ENCODE peak calls at places on chromosomes 1 and 21, in five cellular contexts. F is dorsolateral prefrontal cortex, K is adrenal gland, J is HFFc6, U is glutamatergic neuron. W is an unnamed sample.

GRCh38 chr1:156664046-156664948 is 12.9 kb downstream of the NES start:
- DNase-seq in F (no peak), K (no peak), J (peak), U (peak), W (peak)

GRCh38 chr21:38323721-38324591 is 67.2 kb downstream of the KCNJ15 start:
- DNase-seq in F (no peak), K (no peak), J (peak), U (no peak), W (peak)

GRCh38 chr1:243325305-243325890 is 69.6 kb downstream of the SDCCAG8 start:
- DNase-seq in F (no peak), K (peak), J (peak), U (no peak), W (peak)

GRCh38 chr1:1250828-1251284 is 4.3 kb upstream of the C1QTNF12 start:
- DNase-seq in F (no peak), K (no peak), J (no peak), U (no peak), W (no peak)

GRCh38 chr1:40919475-40920011 is 57.4 kb upstream of the CITED4 start:
- DNase-seq in F (peak), K (no peak), J (no peak), U (no peak), W (no peak)

GRCh38 chr21:28910280-28910887 is 82.3 kb downstream of the LTN1 start:
- DNase-seq in F (no peak), K (no peak), J (no peak), U (no peak), W (no peak)

GRCh38 chr1:152309955-152310354 is 15.1 kb downstream of the FLG start:
- DNase-seq in F (no peak), K (no peak), J (no peak), U (no peak), W (no peak)

GRCh38 chr21:46001821-46002681 is 20.5 kb downstream of the COL6A1 start:
- DNase-seq in F (no peak), K (peak), J (no peak), U (peak), W (peak)

GRCh38 chr1:91742848-91743292 is 143.1 kb downstream of the TGFBR3 start:
- DNase-seq in F (no peak), K (peak), J (no peak), U (no peak), W (no peak)

GRCh38 chr1:46527474-46528296 is 23.8 kb downstream of the KNCN start:
- DNase-seq in F (peak), K (peak), J (peak), U (peak), W (peak)

GRCh38 chr1:46529031-46529630 is 22.3 kb downstream of the KNCN start:
- DNase-seq in F (no peak), K (no peak), J (no peak), U (no peak), W (no peak)

GRCh38 chr1:46530311-46530710 is 21.1 kb downstream of the KNCN start:
- DNase-seq in F (no peak), K (no peak), J (no peak), U (no peak), W (no peak)

GRCh38 chr1:46526689-46527291 is 24.7 kb downstream of the KNCN start:
- DNase-seq in F (no peak), K (no peak), J (no peak), U (no peak), W (peak)

DNA sequence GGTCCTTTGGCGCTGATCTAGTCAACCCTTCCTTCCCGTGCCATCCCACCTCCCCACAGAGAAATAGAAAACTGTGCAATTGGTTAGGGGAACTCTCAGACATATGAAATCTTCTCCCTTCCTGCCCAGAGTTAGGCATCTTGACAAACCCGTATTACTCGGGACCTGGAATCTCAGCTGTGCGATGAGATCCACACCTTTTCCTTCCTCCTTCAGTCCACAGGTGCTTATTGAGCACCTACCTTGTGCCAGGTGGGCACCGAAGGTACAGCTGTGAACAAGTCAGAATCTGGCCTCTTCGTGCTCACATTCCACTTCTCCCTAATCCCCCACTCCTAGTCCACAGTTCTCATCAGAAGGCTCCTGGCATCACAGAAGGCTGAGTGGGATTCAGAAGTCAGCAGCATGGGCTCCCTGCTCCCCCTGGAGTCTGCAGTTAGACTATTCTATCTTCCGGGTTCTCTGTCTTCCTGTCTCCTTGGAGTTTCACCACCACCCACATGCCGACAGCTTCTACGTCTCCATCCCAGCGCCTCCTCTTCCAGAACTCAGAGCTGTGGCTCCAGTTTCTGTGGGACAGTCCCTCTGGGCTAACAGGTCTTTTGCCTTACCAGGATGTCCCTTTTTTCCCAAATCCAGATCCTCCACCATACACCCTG is 23.0 kb downstream of the KNCN start:
- DNase-seq in F (peak), K (no peak), J (no peak), U (no peak), W (no peak)
- TF ChIP-seq CTCF in F (peak), K (peak), J (peak), U (no peak), W (no peak)

GRCh38 chr1:7026188-7026587 is 240.9 kb downstream of the CAMTA1 start:
- DNase-seq in F (no peak), K (no peak), J (no peak), U (no peak), W (no peak)
- TF ChIP-seq CTCF in F (no peak), K (no peak), J (no peak), U (no peak), W (no peak)

GRCh38 chr1:151189638-151190445 is at the start of gene VPS72:
- DNase-seq in F (peak), K (peak), J (peak), U (peak), W (peak)
- TF ChIP-seq CTCF in F (peak), K (peak), J (peak), U (no peak), W (no peak)

GRCh38 chr1:20100632-20101355 is 18.5 kb downstream of the PLA2G2D start:
- DNase-seq in F (peak), K (peak), J (peak), U (peak), W (peak)
- TF ChIP-seq CTCF in F (peak), K (peak), J (peak), U (peak), W (peak)

DNA sequence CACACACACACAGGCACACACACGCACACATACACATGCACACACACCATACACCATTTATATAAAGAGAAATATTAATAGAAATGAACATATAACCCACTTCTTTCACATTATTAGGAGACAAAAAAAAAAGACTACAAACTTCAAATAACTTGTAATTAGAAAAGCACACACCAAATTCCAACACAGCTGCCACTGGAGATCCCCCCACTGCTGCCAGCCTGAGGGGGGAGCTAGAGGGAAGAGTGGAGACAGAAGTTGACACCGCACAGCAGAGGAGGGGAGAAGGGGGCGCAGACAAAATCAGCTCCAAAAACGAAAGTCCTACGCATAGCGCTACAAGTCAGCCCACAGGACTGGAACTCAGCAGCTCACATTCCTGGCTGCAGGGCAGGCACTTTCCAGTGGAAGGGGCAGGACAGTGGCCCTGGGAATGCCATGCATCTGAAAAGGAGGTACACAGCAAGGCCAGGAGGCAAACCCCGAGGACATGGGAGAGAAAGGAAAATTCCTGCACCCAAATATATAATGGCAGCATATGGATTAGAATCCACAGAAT is 36.5 kb downstream of the LGALS8 start:
- DNase-seq in F (no peak), K (no peak), J (no peak), U (no peak), W (no peak)
- TF ChIP-seq CTCF in F (no peak), K (no peak), J (no peak), U (no peak), W (no peak)

DNA sequence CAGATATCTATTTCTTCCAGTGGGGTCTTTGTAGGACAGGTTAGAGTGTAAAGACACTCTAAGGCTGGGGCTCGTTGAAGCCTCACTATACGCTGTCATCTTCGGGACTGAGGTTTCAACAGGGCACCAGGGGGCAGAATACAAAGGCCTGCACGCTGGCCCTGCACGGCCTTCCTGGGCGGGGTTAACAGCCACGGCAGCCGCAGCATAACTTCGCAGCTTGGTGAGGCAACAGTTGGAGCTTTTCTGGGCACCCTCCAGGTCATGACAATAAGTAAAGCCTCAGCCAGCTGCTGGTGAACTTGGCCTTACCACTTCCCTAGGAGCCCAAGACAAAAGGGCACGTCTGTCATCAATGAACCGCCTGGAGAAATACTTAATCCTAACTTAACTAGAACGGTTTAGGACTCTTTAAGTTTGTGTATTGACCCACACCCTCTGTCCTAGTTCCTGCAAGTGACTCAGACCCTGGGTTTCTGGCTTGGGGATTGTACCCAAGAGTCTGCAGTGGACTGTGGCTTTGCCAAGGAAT is 2.3 kb upstream of the RUNX1 start:
- DNase-seq in F (peak), K (peak), J (no peak), U (peak), W (peak)
- TF ChIP-seq CTCF in F (peak), K (peak), J (peak), U (peak), W (peak)

GRCh38 chr1:20032425-20032824 is 37.6 kb upstream of the PLA2G5 start:
- DNase-seq in F (no peak), K (no peak), J (no peak), U (no peak), W (no peak)
- TF ChIP-seq CTCF in F (no peak), K (no peak), J (no peak), U (no peak), W (no peak)